ENCODE peak calls at places on chromosomes 11 and 22, in ten cellular contexts. One of them, this sample, is unnamed.

GRCh38 chr22:22375586-22376351 is 131.2 kb downstream of the VPREB1 start:
- DNase-seq in neural progenitor cell: no peak
- DNase-seq in non-pigmented ciliary epithelial cell: no peak
- DNase-seq in caudate nucleus: no peak
- DNase-seq in stimulated activated CD4-positive, alpha-beta T cell treated with anti-CD3 and anti-CD28 coated beads, TNF-alpha, amount 100 ng/mL, for 48 hours: no peak
- DNase-seq in fibroblast of pulmonary artery: no peak
- DNase-seq in foreskin fibroblast: no peak
- DNase-seq in ACHN: no peak
- DNase-seq in NCI-H2029: no peak
- DNase-seq in SW480: no peak
- DNase-seq in this sample: no peak

GRCh38 chr22:48943567-48944432 is 883.9 kb downstream of the BRD1 start:
- DNase-seq in neural progenitor cell: peak; percentile 68
- DNase-seq in non-pigmented ciliary epithelial cell: no peak
- DNase-seq in caudate nucleus: no peak
- DNase-seq in stimulated activated CD4-positive, alpha-beta T cell treated with anti-CD3 and anti-CD28 coated beads, TNF-alpha, amount 100 ng/mL, for 48 hours: no peak
- DNase-seq in fibroblast of pulmonary artery: no peak
- DNase-seq in foreskin fibroblast: no peak
- DNase-seq in ACHN: no peak
- DNase-seq in NCI-H2029: no peak
- DNase-seq in SW480: peak; percentile 43
- DNase-seq in this sample: no peak

GRCh38 chr11:47992959-47993820 is 12.8 kb downstream of the PTPRJ start:
- DNase-seq in neural progenitor cell: no peak
- DNase-seq in non-pigmented ciliary epithelial cell: no peak
- DNase-seq in caudate nucleus: no peak
- DNase-seq in stimulated activated CD4-positive, alpha-beta T cell treated with anti-CD3 and anti-CD28 coated beads, TNF-alpha, amount 100 ng/mL, for 48 hours: no peak
- DNase-seq in fibroblast of pulmonary artery: peak; percentile 71
- DNase-seq in foreskin fibroblast: peak; percentile 83
- DNase-seq in ACHN: peak; percentile 86
- DNase-seq in NCI-H2029: peak; percentile 81
- DNase-seq in SW480: peak; percentile 61
- DNase-seq in this sample: peak; percentile 59

GRCh38 chr11:95703059-95703458 is 86.5 kb downstream of the FAM76B start:
- DNase-seq in neural progenitor cell: no peak
- DNase-seq in non-pigmented ciliary epithelial cell: no peak
- DNase-seq in caudate nucleus: no peak
- DNase-seq in stimulated activated CD4-positive, alpha-beta T cell treated with anti-CD3 and anti-CD28 coated beads, TNF-alpha, amount 100 ng/mL, for 48 hours: no peak
- DNase-seq in fibroblast of pulmonary artery: no peak
- DNase-seq in foreskin fibroblast: no peak
- DNase-seq in ACHN: no peak
- DNase-seq in NCI-H2029: no peak
- DNase-seq in SW480: no peak
- DNase-seq in this sample: no peak

GRCh38 chr11:102990145-102990544 is 34.6 kb upstream of the MMP13 start:
- DNase-seq in neural progenitor cell: no peak
- DNase-seq in non-pigmented ciliary epithelial cell: no peak
- DNase-seq in caudate nucleus: no peak
- DNase-seq in stimulated activated CD4-positive, alpha-beta T cell treated with anti-CD3 and anti-CD28 coated beads, TNF-alpha, amount 100 ng/mL, for 48 hours: no peak
- DNase-seq in fibroblast of pulmonary artery: no peak
- DNase-seq in foreskin fibroblast: peak; percentile 16
- DNase-seq in ACHN: no peak
- DNase-seq in NCI-H2029: no peak
- DNase-seq in SW480: no peak
- DNase-seq in this sample: no peak

GRCh38 chr11:123654566-123655081 is at the start of gene SCN3B:
- DNase-seq in neural progenitor cell: peak; percentile 88
- DNase-seq in non-pigmented ciliary epithelial cell: peak; percentile 48
- DNase-seq in caudate nucleus: no peak
- DNase-seq in stimulated activated CD4-positive, alpha-beta T cell treated with anti-CD3 and anti-CD28 coated beads, TNF-alpha, amount 100 ng/mL, for 48 hours: no peak
- DNase-seq in fibroblast of pulmonary artery: peak; percentile 63
- DNase-seq in foreskin fibroblast: peak; percentile 35
- DNase-seq in ACHN: peak; percentile 74
- DNase-seq in NCI-H2029: peak; percentile 63
- DNase-seq in SW480: peak; percentile 74
- DNase-seq in this sample: peak; percentile 94

GRCh38 chr11:102806296-102806695 is 8.3 kb upstream of the MMP1 start:
- DNase-seq in neural progenitor cell: no peak
- DNase-seq in non-pigmented ciliary epithelial cell: no peak
- DNase-seq in caudate nucleus: no peak
- DNase-seq in stimulated activated CD4-positive, alpha-beta T cell treated with anti-CD3 and anti-CD28 coated beads, TNF-alpha, amount 100 ng/mL, for 48 hours: no peak
- DNase-seq in fibroblast of pulmonary artery: peak; percentile 71
- DNase-seq in foreskin fibroblast: no peak
- DNase-seq in ACHN: no peak
- DNase-seq in NCI-H2029: no peak
- DNase-seq in SW480: no peak
- DNase-seq in this sample: no peak

GRCh38 chr11:26963764-26964163 is 30.1 kb upstream of the FIBIN start:
- DNase-seq in neural progenitor cell: no peak
- DNase-seq in non-pigmented ciliary epithelial cell: no peak
- DNase-seq in caudate nucleus: no peak
- DNase-seq in stimulated activated CD4-positive, alpha-beta T cell treated with anti-CD3 and anti-CD28 coated beads, TNF-alpha, amount 100 ng/mL, for 48 hours: no peak
- DNase-seq in fibroblast of pulmonary artery: peak; percentile 38
- DNase-seq in foreskin fibroblast: no peak
- DNase-seq in ACHN: no peak
- DNase-seq in NCI-H2029: no peak
- DNase-seq in SW480: no peak
- DNase-seq in this sample: no peak

GRCh38 chr11:108973402-108974119 is 308.7 kb downstream of the DDX10 start:
- DNase-seq in neural progenitor cell: no peak
- DNase-seq in non-pigmented ciliary epithelial cell: peak; percentile 55
- DNase-seq in caudate nucleus: no peak
- DNase-seq in stimulated activated CD4-positive, alpha-beta T cell treated with anti-CD3 and anti-CD28 coated beads, TNF-alpha, amount 100 ng/mL, for 48 hours: no peak
- DNase-seq in fibroblast of pulmonary artery: peak; percentile 89
- DNase-seq in foreskin fibroblast: peak; percentile 96
- DNase-seq in ACHN: peak; percentile 83
- DNase-seq in NCI-H2029: no peak
- DNase-seq in SW480: peak; percentile 18
- DNase-seq in this sample: no peak

GRCh38 chr11:128686045-128686741 is 7.7 kb upstream of the FLI1 start:
- DNase-seq in neural progenitor cell: peak; percentile 33
- DNase-seq in non-pigmented ciliary epithelial cell: no peak
- DNase-seq in caudate nucleus: no peak
- DNase-seq in stimulated activated CD4-positive, alpha-beta T cell treated with anti-CD3 and anti-CD28 coated beads, TNF-alpha, amount 100 ng/mL, for 48 hours: no peak
- DNase-seq in fibroblast of pulmonary artery: no peak
- DNase-seq in foreskin fibroblast: no peak
- DNase-seq in ACHN: no peak
- DNase-seq in NCI-H2029: no peak
- DNase-seq in SW480: no peak
- DNase-seq in this sample: peak; percentile 55

GRCh38 chr11:66559141-66559861 is 9.1 kb downstream of the CTSF start:
- DNase-seq in neural progenitor cell: no peak
- DNase-seq in non-pigmented ciliary epithelial cell: no peak
- DNase-seq in caudate nucleus: no peak
- DNase-seq in stimulated activated CD4-positive, alpha-beta T cell treated with anti-CD3 and anti-CD28 coated beads, TNF-alpha, amount 100 ng/mL, for 48 hours: no peak
- DNase-seq in fibroblast of pulmonary artery: peak; percentile 28
- DNase-seq in foreskin fibroblast: no peak
- DNase-seq in ACHN: no peak
- DNase-seq in NCI-H2029: peak; percentile 12
- DNase-seq in SW480: no peak
- DNase-seq in this sample: peak; percentile 86

GRCh38 chr22:49848690-49849160 is 4.9 kb upstream of the ZBED4 start:
- DNase-seq in neural progenitor cell: no peak
- DNase-seq in non-pigmented ciliary epithelial cell: no peak
- DNase-seq in caudate nucleus: no peak
- DNase-seq in stimulated activated CD4-positive, alpha-beta T cell treated with anti-CD3 and anti-CD28 coated beads, TNF-alpha, amount 100 ng/mL, for 48 hours: no peak
- DNase-seq in fibroblast of pulmonary artery: no peak
- DNase-seq in foreskin fibroblast: no peak
- DNase-seq in ACHN: no peak
- DNase-seq in NCI-H2029: no peak
- DNase-seq in SW480: no peak
- DNase-seq in this sample: no peak

GRCh38 chr11:1473786-1474185 is 12.8 kb downstream of the MOB2 start:
- DNase-seq in neural progenitor cell: no peak
- DNase-seq in non-pigmented ciliary epithelial cell: no peak
- DNase-seq in caudate nucleus: no peak
- DNase-seq in stimulated activated CD4-positive, alpha-beta T cell treated with anti-CD3 and anti-CD28 coated beads, TNF-alpha, amount 100 ng/mL, for 48 hours: no peak
- DNase-seq in fibroblast of pulmonary artery: no peak
- DNase-seq in foreskin fibroblast: no peak
- DNase-seq in ACHN: no peak
- DNase-seq in NCI-H2029: no peak
- DNase-seq in SW480: no peak
- DNase-seq in this sample: no peak

GRCh38 chr11:95660038-95660437 is 129.5 kb downstream of the FAM76B start:
- DNase-seq in neural progenitor cell: peak; percentile 43
- DNase-seq in non-pigmented ciliary epithelial cell: no peak
- DNase-seq in caudate nucleus: no peak
- DNase-seq in stimulated activated CD4-positive, alpha-beta T cell treated with anti-CD3 and anti-CD28 coated beads, TNF-alpha, amount 100 ng/mL, for 48 hours: no peak
- DNase-seq in fibroblast of pulmonary artery: no peak
- DNase-seq in foreskin fibroblast: no peak
- DNase-seq in ACHN: no peak
- DNase-seq in NCI-H2029: no peak
- DNase-seq in SW480: no peak
- DNase-seq in this sample: peak; percentile 9

GRCh38 chr22:44485494-44485893 is 12.5 kb downstream of the RTL6 start:
- DNase-seq in neural progenitor cell: no peak
- DNase-seq in non-pigmented ciliary epithelial cell: no peak
- DNase-seq in caudate nucleus: no peak
- DNase-seq in stimulated activated CD4-positive, alpha-beta T cell treated with anti-CD3 and anti-CD28 coated beads, TNF-alpha, amount 100 ng/mL, for 48 hours: no peak
- DNase-seq in fibroblast of pulmonary artery: no peak
- DNase-seq in foreskin fibroblast: no peak
- DNase-seq in ACHN: no peak
- DNase-seq in NCI-H2029: no peak
- DNase-seq in SW480: no peak
- DNase-seq in this sample: no peak

GRCh38 chr11:107591446-107592236 is 694 bp downstream of the ELMOD1 start:
- DNase-seq in neural progenitor cell: peak; percentile 68
- DNase-seq in non-pigmented ciliary epithelial cell: no peak
- DNase-seq in caudate nucleus: no peak
- DNase-seq in stimulated activated CD4-positive, alpha-beta T cell treated with anti-CD3 and anti-CD28 coated beads, TNF-alpha, amount 100 ng/mL, for 48 hours: no peak
- DNase-seq in fibroblast of pulmonary artery: no peak
- DNase-seq in foreskin fibroblast: no peak
- DNase-seq in ACHN: no peak
- DNase-seq in NCI-H2029: no peak
- DNase-seq in SW480: no peak
- DNase-seq in this sample: peak; percentile 66

GRCh38 chr11:112797072-112797471 is 164.1 kb upstream of the NCAM1 start:
- DNase-seq in neural progenitor cell: peak; percentile 59
- DNase-seq in non-pigmented ciliary epithelial cell: no peak
- DNase-seq in caudate nucleus: no peak
- DNase-seq in stimulated activated CD4-positive, alpha-beta T cell treated with anti-CD3 and anti-CD28 coated beads, TNF-alpha, amount 100 ng/mL, for 48 hours: no peak
- DNase-seq in fibroblast of pulmonary artery: no peak
- DNase-seq in foreskin fibroblast: no peak
- DNase-seq in ACHN: no peak
- DNase-seq in NCI-H2029: no peak
- DNase-seq in SW480: no peak
- DNase-seq in this sample: peak; percentile 76

GRCh38 chr22:17191163-17191562 is 28.1 kb downstream of the ADA2 start:
- DNase-seq in neural progenitor cell: no peak
- DNase-seq in non-pigmented ciliary epithelial cell: no peak
- DNase-seq in caudate nucleus: no peak
- DNase-seq in stimulated activated CD4-positive, alpha-beta T cell treated with anti-CD3 and anti-CD28 coated beads, TNF-alpha, amount 100 ng/mL, for 48 hours: no peak
- DNase-seq in fibroblast of pulmonary artery: no peak
- DNase-seq in foreskin fibroblast: peak; percentile 20
- DNase-seq in ACHN: no peak
- DNase-seq in NCI-H2029: no peak
- DNase-seq in SW480: no peak
- DNase-seq in this sample: peak; percentile 59

GRCh38 chr11:129973809-129974208 is 28.8 kb downstream of the PRDM10 start:
- DNase-seq in neural progenitor cell: peak; percentile 20
- DNase-seq in non-pigmented ciliary epithelial cell: no peak
- DNase-seq in caudate nucleus: no peak
- DNase-seq in stimulated activated CD4-positive, alpha-beta T cell treated with anti-CD3 and anti-CD28 coated beads, TNF-alpha, amount 100 ng/mL, for 48 hours: no peak
- DNase-seq in fibroblast of pulmonary artery: no peak
- DNase-seq in foreskin fibroblast: no peak
- DNase-seq in ACHN: no peak
- DNase-seq in NCI-H2029: no peak
- DNase-seq in SW480: peak; percentile 32
- DNase-seq in this sample: no peak

GRCh38 chr22:23218053-23218866 is 38.0 kb downstream of the BCR start:
- DNase-seq in neural progenitor cell: no peak
- DNase-seq in non-pigmented ciliary epithelial cell: no peak
- DNase-seq in caudate nucleus: no peak
- DNase-seq in stimulated activated CD4-positive, alpha-beta T cell treated with anti-CD3 and anti-CD28 coated beads, TNF-alpha, amount 100 ng/mL, for 48 hours: no peak
- DNase-seq in fibroblast of pulmonary artery: no peak
- DNase-seq in foreskin fibroblast: no peak
- DNase-seq in ACHN: no peak
- DNase-seq in NCI-H2029: no peak
- DNase-seq in SW480: no peak
- DNase-seq in this sample: no peak

GRCh38 chr11:2932850-2933251 is 3.6 kb upstream of the PHLDA2 start:
- DNase-seq in neural progenitor cell: no peak
- DNase-seq in non-pigmented ciliary epithelial cell: no peak
- DNase-seq in caudate nucleus: no peak
- DNase-seq in stimulated activated CD4-positive, alpha-beta T cell treated with anti-CD3 and anti-CD28 coated beads, TNF-alpha, amount 100 ng/mL, for 48 hours: no peak
- DNase-seq in fibroblast of pulmonary artery: no peak
- DNase-seq in foreskin fibroblast: peak; percentile 25
- DNase-seq in ACHN: peak; percentile 51
- DNase-seq in NCI-H2029: no peak
- DNase-seq in SW480: no peak
- DNase-seq in this sample: peak; percentile 84

This sample was measured in DMS53.